ENCODE peak calls at places on chromosomes 7 and 10, in seven cellular contexts. F, E, Z, I, W, C and Y are unnamed samples.
A peak's percentile ranks its signal among the peaks of the same experiment; 100 is the strongest.

GRCh38 chr10:71078454-71079145 is 133.8 kb upstream of the UNC5B start:
- DNase-seq in I (no peak), W (no peak), F (no peak), C (no peak), E (peak; percentile 13), Z (no peak), Y (no peak)

GRCh38 chr7:29106128-29106988 is 40.0 kb downstream of the CPVL start:
- DNase-seq in E (peak; percentile 52), W (peak; percentile 10), C (peak; percentile 36), Z (no peak), I (peak; percentile 81), F (peak; percentile 67), Y (peak; percentile 21)

GRCh38 chr7:82578430-82578829 is 134.9 kb upstream of the CACNA2D1 start:
- DNase-seq in W (no peak), I (no peak), F (peak; percentile 6), Z (no peak), E (no peak), C (no peak), Y (no peak)

GRCh38 chr7:22248111-22248809 is 108.7 kb downstream of the RAPGEF5 start:
- DNase-seq in I (no peak), W (no peak), C (no peak), F (no peak), Z (no peak), E (no peak), Y (no peak)

GRCh38 chr7:3916146-3916545 is 615.1 kb downstream of the SDK1 start:
- DNase-seq in W (no peak), C (no peak), I (no peak), Z (no peak), E (no peak), F (no peak), Y (no peak)

GRCh38 chr7:96224682-96225081 is 97.2 kb downstream of the SLC25A13 start:
- DNase-seq in I (no peak), E (no peak), W (no peak), C (no peak), Z (no peak), F (no peak), Y (no peak)

GRCh38 chr7:73847941-73848723 is 5.8 kb upstream of the METTL27 start:
- DNase-seq in F (no peak), Z (no peak), I (no peak), E (no peak), C (no peak), W (no peak), Y (no peak)

GRCh38 chr7:142481548-142481947 is 223.7 kb upstream of the PRSS58 start:
- DNase-seq in F (no peak), E (no peak), W (no peak), C (no peak), Z (no peak), I (no peak), Y (no peak)

GRCh38 chr7:152987673-152988072 is 228.1 kb downstream of the ACTR3B start:
- DNase-seq in E (no peak), I (no peak), W (no peak), Z (no peak), F (no peak), C (no peak), Y (no peak)

GRCh38 chr10:101070098-101070497 is 8.3 kb downstream of the KAZALD1 start:
- DNase-seq in E (no peak), Z (no peak), I (no peak), W (no peak), F (no peak), C (no peak), Y (no peak)

GRCh38 chr10:85124592-85124991 is 796.2 kb downstream of the CCSER2 start:
- DNase-seq in F (peak; percentile 9), I (no peak), E (no peak), Z (no peak), C (no peak), W (no peak), Y (no peak)

GRCh38 chr10:33706746-33707145 is 372.3 kb upstream of the NRP1 start:
- DNase-seq in F (no peak), Z (no peak), W (no peak), C (no peak), I (peak; percentile 20), E (no peak), Y (no peak)

GRCh38 chr10:113126506-113127192 is 176.6 kb downstream of the TCF7L2 start:
- DNase-seq in W (peak; percentile 63), I (peak; percentile 36), Z (peak; percentile 23), F (peak; percentile 55), C (peak; percentile 70), E (peak; percentile 52), Y (peak; percentile 83)

GRCh38 chr10:46265981-46266505 is 20.8 kb upstream of the ANTXRL start:
- DNase-seq in Z (no peak), C (no peak), I (no peak), E (no peak), F (no peak), W (no peak), Y (no peak)

GRCh38 chr10:73975388-73975787 is 22.5 kb upstream of the VCL start:
- DNase-seq in Z (no peak), C (no peak), W (no peak), F (no peak), E (no peak), I (no peak), Y (no peak)

GRCh38 chr10:71769279-71769823 is 4.0 kb downstream of the VSIR start:
- DNase-seq in E (no peak), W (no peak), C (no peak), Z (no peak), F (no peak), I (no peak), Y (no peak)

GRCh38 chr10:32661346-32661745 is 215.4 kb downstream of the CCDC7 start:
- DNase-seq in F (no peak), I (no peak), Z (no peak), E (no peak), C (no peak), W (no peak), Y (no peak)

GRCh38 chr7:65820287-65820950 is 52.5 kb upstream of the VKORC1L1 start:
- DNase-seq in W (no peak), E (no peak), C (no peak), F (no peak), I (no peak), Z (no peak), Y (no peak)

GRCh38 chr10:11668847-11669610 is 57.6 kb upstream of the USP6NL start:
- DNase-seq in F (no peak), W (no peak), I (no peak), E (no peak), Z (no peak), C (no peak), Y (no peak)

GRCh38 chr7:151131622-151132293 is 35.7 kb downstream of the GBX1 start:
- DNase-seq in F (no peak), I (no peak), W (no peak), Z (no peak), E (no peak), C (no peak), Y (peak; percentile 73)

GRCh38 chr7:157522189-157522588 is 185.4 kb downstream of the DNAJB6 start:
- DNase-seq in Z (no peak), W (no peak), C (no peak), F (no peak), E (peak; percentile 7), I (no peak), Y (no peak)

GRCh38 chr7:149440222-149440621 is 20.6 kb downstream of the ZNF777 start:
- DNase-seq in F (no peak), E (no peak), I (no peak), C (no peak), W (no peak), Z (no peak), Y (no peak)

GRCh38 chr7:32858648-32859047 is 32.9 kb downstream of the KBTBD2 start:
- DNase-seq in C (no peak), F (no peak), Z (no peak), E (no peak), W (no peak), I (no peak), Y (no peak)

GRCh38 chr7:24700446-24701044 is 56.7 kb downstream of the GSDME start:
- DNase-seq in Z (no peak), F (no peak), I (no peak), C (no peak), E (no peak), W (no peak), Y (no peak)

GRCh38 chr7:1061180-1061579 is 16.8 kb downstream of the GPR146 start:
- DNase-seq in Z (no peak), F (no peak), E (no peak), W (no peak), C (no peak), I (no peak), Y (no peak)
- H3K27ac ChIP-seq in Z (no peak overlapping the region), F (no peak overlapping the region), E (no peak overlapping the region), W (no peak overlapping the region), C (peak overlapping the region; percentile 58), I (peak overlapping the region; percentile 96), Y (no peak overlapping the region)

GRCh38 chr10:98031440-98031839 is 1.0 kb upstream of the CRTAC1 start:
- DNase-seq in E (no peak), C (no peak), I (no peak), Z (no peak), F (no peak), W (no peak), Y (no peak)

GRCh38 chr10:98028168-98028770 is 2.2 kb downstream of the CRTAC1 start:
- DNase-seq in E (no peak), W (peak; percentile 15), I (peak; percentile 18), Z (peak; percentile 38), F (peak; percentile 53), C (no peak), Y (no peak)

GRCh38 chr10:98029149-98030092 is 1.0 kb downstream of the CRTAC1 start:
- DNase-seq in F (no peak), E (no peak), W (no peak), Z (no peak), C (no peak), I (no peak), Y (no peak)

GRCh38 chr10:98030991-98031431 is 590 bp upstream of the CRTAC1 start:
- DNase-seq in W (no peak), E (no peak), F (no peak), Z (no peak), C (no peak), I (no peak), Y (no peak)

GRCh38 chr10:98030093-98030821 is at the start of gene CRTAC1:
- DNase-seq in Z (no peak), E (no peak), C (peak; percentile 60), W (no peak), F (peak; percentile 38), I (peak; percentile 30), Y (peak; percentile 48)
- TF ChIP-seq CTCF in Z (no peak), E (no peak), C (no peak), W (no peak), F (no peak), I (peak; percentile 27), Y (no peak)

DNA sequence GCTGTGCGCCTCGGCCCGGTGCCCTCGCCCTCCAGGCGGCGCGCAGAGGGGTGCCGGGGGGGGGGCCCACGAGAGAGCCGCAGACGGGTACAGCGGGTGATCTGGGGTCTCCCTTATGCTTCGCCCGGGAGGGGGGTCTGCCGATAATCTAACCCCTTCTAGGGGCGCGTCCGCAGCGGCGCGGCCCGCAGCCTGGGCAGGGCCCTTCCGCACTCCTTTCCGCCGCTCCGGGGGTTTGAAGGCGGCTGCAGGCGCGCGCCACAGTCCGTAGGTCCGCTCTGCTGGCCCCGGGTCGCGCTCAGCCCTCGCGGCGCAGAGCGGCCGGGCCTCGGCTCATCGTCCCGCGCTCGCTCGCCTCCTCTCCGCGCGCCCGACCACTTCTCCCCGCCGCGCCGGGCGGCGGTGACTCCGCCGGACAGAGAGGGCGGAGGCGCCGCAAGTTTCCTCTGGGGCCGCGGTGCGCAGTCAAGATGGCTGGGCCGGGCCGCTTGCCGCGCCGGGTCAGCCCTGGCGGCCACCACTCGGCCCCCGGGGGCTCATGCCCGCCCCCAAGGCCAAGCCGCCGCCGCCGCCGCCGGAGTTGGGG is 573 bp downstream of the FZD8 start:
- DNase-seq in I (no peak), E (no peak), C (no peak), F (no peak), W (no peak), Z (no peak), Y (no peak)
- H3K27ac ChIP-seq in I (peak overlapping the region; percentile 92), E (peak overlapping the region; percentile 85), C (peak overlapping the region; percentile 86), F (peak overlapping the region; percentile 91), W (no peak overlapping the region), Z (no peak overlapping the region), Y (peak overlapping the region; percentile 92)

GRCh38 chr7:13282377-13282980 is 595.0 kb downstream of the ARL4A start:
- DNase-seq in Z (no peak), C (no peak), I (no peak), E (no peak), F (no peak), W (no peak), Y (no peak)
- TF ChIP-seq CTCF in Z (no peak), C (no peak), I (no peak), E (no peak), F (no peak), W (peak; percentile 48), Y (peak; percentile 15)